ENCODE peak calls at places on chromosome 21, in four cellular contexts. X is AG08396; D is NCI-H1436; S is activated CD8-positive, alpha-beta memory T cell treated with anti-CD3 and anti-CD28 coated beads for 4 hours. N is an unnamed sample.

GRCh38 chr21:42527489-42528158 is 14.0 kb downstream of the SLC37A1 start:
- DNase-seq in X (no peak), S (no peak), D (peak; percentile 12), N (no peak)

GRCh38 chr21:45574691-45575090 is 32.5 kb upstream of the SLC19A1 start:
- DNase-seq in S (no peak), D (no peak), X (no peak), N (no peak)

GRCh38 chr21:21200939-21201610 is 202.9 kb downstream of the NCAM2 start:
- DNase-seq in X (no peak), D (no peak), S (no peak), N (no peak)

GRCh38 chr21:41217656-41218380 is 49.9 kb downstream of the BACE2 start:
- DNase-seq in S (no peak), X (peak; percentile 63), D (no peak), N (no peak)

GRCh38 chr21:43868461-43868860 is 3.4 kb downstream of the AGPAT3 start:
- DNase-seq in D (no peak), X (no peak), S (no peak), N (no peak)

GRCh38 chr21:43328171-43328570 is 98.8 kb downstream of the SIK1 start:
- DNase-seq in S (no peak), D (no peak), X (no peak), N (no peak)

GRCh38 chr21:34771512-34772028 is 102.8 kb downstream of the CLIC6 start:
- DNase-seq in D (no peak), S (no peak), X (no peak), N (no peak)

GRCh38 chr21:28791595-28792282 is 200.9 kb downstream of the LTN1 start:
- DNase-seq in D (no peak), S (no peak), X (no peak), N (no peak)

GRCh38 chr21:17146426-17146825 is 366.4 kb upstream of the CXADR start:
- DNase-seq in X (no peak), S (no peak), D (no peak), N (no peak)

GRCh38 chr21:32392299-32392879 is 423 bp downstream of the URB1 start:
- DNase-seq in D (no peak), S (no peak), X (no peak), N (no peak)